ENCODE peak calls at places on chromosomes 12 and 14, in five cellular contexts. A is sigmoid colon, P is GM23338, W is tibial artery, V is pancreas. C is an unnamed sample.
A peak's percentile ranks its signal among the peaks of the same experiment; 100 is the strongest.

GRCh38 chr12:119746169-119746568 is 78.2 kb downstream of the PRKAB1 start:
- DNase-seq in V (no peak), W (no peak), P (no peak), A (no peak), C (no peak)

GRCh38 chr12:119547016-119547415 is 46.6 kb upstream of the TMEM233 start:
- DNase-seq in A (no peak), W (no peak), V (no peak), P (no peak), C (no peak)

GRCh38 chr14:49940805-49941421 is 48.0 kb downstream of the ARF6 start:
- DNase-seq in W (no peak), A (no peak), V (no peak), P (no peak), C (peak; percentile 31)

GRCh38 chr14:31510222-31510621 is 22.4 kb upstream of the GPR33 start:
- DNase-seq in W (no peak), A (no peak), V (no peak), P (peak; percentile 46), C (no peak)

GRCh38 chr12:85568395-85569103 is 267.7 kb downstream of the RASSF9 start:
- DNase-seq in P (no peak), A (no peak), W (no peak), V (no peak), C (no peak)

GRCh38 chr12:75665216-75665615 is 153.8 kb upstream of the KRR1 start:
- DNase-seq in V (no peak), W (no peak), P (no peak), A (no peak), C (no peak)

GRCh38 chr14:67515386-67516079 is 17.6 kb upstream of the PLEKHH1 start:
- DNase-seq in W (no peak), V (peak; percentile 74), A (no peak), P (peak; percentile 64), C (no peak)

GRCh38 chr14:38605193-38606114 is 349.6 kb upstream of the CLEC14A start:
- DNase-seq in W (no peak), V (no peak), P (peak; percentile 36), A (no peak), C (no peak)

GRCh38 chr14:71985538-71986234 is 53.5 kb downstream of the RGS6 start:
- DNase-seq in V (no peak), W (no peak), A (no peak), P (no peak), C (no peak)

GRCh38 chr14:39243831-39244230 is 10.1 kb downstream of the MIA2 start:
- DNase-seq in V (no peak), P (no peak), W (no peak), A (no peak), C (no peak)

GRCh38 chr12:88944403-88944802 is 364.1 kb upstream of the KITLG start:
- DNase-seq in P (no peak), W (no peak), V (no peak), A (no peak), C (no peak)

GRCh38 chr14:68806526-68807147 is 13.8 kb upstream of the ZFP36L1 start:
- DNase-seq in A (peak; percentile 72), W (peak; percentile 23), P (no peak), V (no peak), C (no peak)

GRCh38 chr12:18320976-18321375 is 59.7 kb downstream of the PIK3C2G start:
- DNase-seq in A (no peak), W (no peak), V (no peak), P (no peak), C (no peak)

GRCh38 chr14:21399311-21399870 is 15.6 kb upstream of the SUPT16H start:
- DNase-seq in V (no peak), A (no peak), P (no peak), W (no peak), C (no peak)
- H3K36me3 ChIP-seq in V (peaks cover 65% of the 10 kb centered on the region), A (peaks cover 63% of the 10 kb centered on the region), P (peaks cover 100% of the 10 kb centered on the region), W (peaks cover 100% of the 10 kb centered on the region), C (peaks cover 77% of the 10 kb centered on the region)

GRCh38 chr14:95092723-95093122 is 64.6 kb downstream of the DICER1 start:
- DNase-seq in P (no peak), A (no peak), V (no peak), W (no peak), C (no peak)
- H3K36me3 ChIP-seq in P (peaks cover 3% of the 10 kb centered on the region), A (peaks cover 8% of the 10 kb centered on the region), V (peaks cover 34% of the 10 kb centered on the region), W (peaks cover 72% of the 10 kb centered on the region), C (peaks cover 46% of the 10 kb centered on the region)

DNA sequence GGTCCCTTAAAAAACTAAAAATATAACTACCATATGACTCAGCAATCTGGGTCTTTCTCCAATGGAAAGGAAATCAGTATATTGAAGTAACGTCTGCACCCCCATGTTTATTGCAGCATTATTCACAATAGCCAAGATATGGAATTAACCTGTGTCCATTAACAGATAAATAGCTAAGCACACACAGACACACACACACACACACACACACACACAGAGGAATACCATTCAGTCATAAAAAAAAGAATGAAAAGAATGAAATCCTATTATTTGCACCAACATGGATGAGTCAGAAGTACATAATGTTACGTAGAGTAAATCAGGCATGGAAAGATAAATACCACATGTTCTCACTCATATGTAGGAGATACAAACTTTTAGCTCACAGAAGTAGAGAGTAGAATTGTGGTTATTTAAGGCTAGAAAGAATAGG is 4.6 kb downstream of the KLRK1 start:
- DNase-seq in P (no peak), W (no peak), V (no peak), A (no peak), C (no peak)
- H3K36me3 ChIP-seq in P (no peaks in the 10 kb centered on the region), W (no peaks in the 10 kb centered on the region), V (no peaks in the 10 kb centered on the region), A (no peaks in the 10 kb centered on the region), C (peaks cover 15% of the 10 kb centered on the region)

GRCh38 chr14:52089208-52089607 is 20.3 kb upstream of the NID2 start:
- DNase-seq in A (no peak), P (no peak), V (no peak), W (no peak), C (no peak)

GRCh38 chr14:52090936-52091335 is 22.1 kb upstream of the NID2 start:
- DNase-seq in W (no peak), P (no peak), V (no peak), A (no peak), C (no peak)

GRCh38 chr14:52081964-52082363 is 13.1 kb upstream of the NID2 start:
- DNase-seq in V (no peak), P (no peak), A (no peak), W (no peak), C (no peak)

GRCh38 chr14:52082903-52083302 is 14.0 kb upstream of the NID2 start:
- DNase-seq in P (no peak), A (no peak), W (no peak), V (no peak), C (no peak)

DNA sequence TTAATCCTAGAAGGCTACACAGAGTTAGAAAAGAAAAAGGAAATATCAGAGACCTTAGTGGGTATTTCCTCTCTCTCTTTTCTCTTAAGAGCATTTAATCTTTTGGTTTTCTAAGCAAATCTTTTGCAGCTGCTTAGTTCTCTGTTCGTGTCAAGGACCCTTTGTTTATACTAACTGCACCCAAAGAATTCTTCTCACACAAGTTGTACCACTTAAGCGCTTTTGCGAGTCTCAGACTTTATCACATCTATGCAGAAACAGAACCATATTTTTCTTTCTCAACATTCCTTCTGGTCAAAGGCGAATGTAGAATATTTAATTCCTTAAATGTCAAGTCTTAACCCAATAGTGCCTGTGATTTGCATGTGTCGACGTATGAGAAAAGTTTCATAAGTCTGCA is 17.9 kb upstream of the NID2 start:
- DNase-seq in A (no peak), P (no peak), V (no peak), W (no peak), C (no peak)
- H3K36me3 ChIP-seq in A (no peaks in the 10 kb centered on the region), P (no peaks in the 10 kb centered on the region), V (no peaks in the 10 kb centered on the region), W (no peaks in the 10 kb centered on the region), C (no peaks in the 10 kb centered on the region)

GRCh38 chr14:103732868-103733626 is 17.4 kb downstream of the ZFYVE21 start:
- DNase-seq in P (no peak), W (no peak), A (peak; percentile 12), V (peak; percentile 30), C (no peak)

GRCh38 chr14:103731916-103732867 is 16.6 kb downstream of the ZFYVE21 start:
- DNase-seq in V (no peak), A (no peak), W (no peak), P (no peak), C (peak; percentile 43)

GRCh38 chr14:103729496-103730448 is 14.2 kb downstream of the ZFYVE21 start:
- DNase-seq in W (no peak), V (no peak), P (no peak), A (no peak), C (no peak)

GRCh38 chr14:103730490-103731035 is 15.0 kb downstream of the ZFYVE21 start:
- DNase-seq in P (no peak), V (peak; percentile 77), A (no peak), W (no peak), C (no peak)

GRCh38 chr14:103731481-103731880 is 15.9 kb downstream of the ZFYVE21 start:
- DNase-seq in V (no peak), P (no peak), W (no peak), A (no peak), C (peak; percentile 33)
- H3K36me3 ChIP-seq in V (no peaks in the 10 kb centered on the region), P (no peaks in the 10 kb centered on the region), W (peaks cover 82% of the 10 kb centered on the region), A (peaks cover 25% of the 10 kb centered on the region), C (peaks cover 11% of the 10 kb centered on the region)

GRCh38 chr12:24557738-24558137 is 391.2 kb downstream of the BCAT1 start:
- DNase-seq in W (no peak), V (no peak), A (no peak), P (no peak), C (no peak)
- H3K36me3 ChIP-seq in W (no peaks in the 10 kb centered on the region), V (no peaks in the 10 kb centered on the region), A (no peaks in the 10 kb centered on the region), P (no peaks in the 10 kb centered on the region), C (no peaks in the 10 kb centered on the region)

GRCh38 chr12:24411948-24412347 is 462.5 kb upstream of the SOX5 start:
- DNase-seq in P (no peak), W (no peak), V (no peak), A (no peak), C (no peak)
- H3K36me3 ChIP-seq in P (no peaks in the 10 kb centered on the region), W (peaks cover 3% of the 10 kb centered on the region), V (no peaks in the 10 kb centered on the region), A (no peaks in the 10 kb centered on the region), C (no peaks in the 10 kb centered on the region)

GRCh38 chr12:95494888-95495287 is 20.9 kb downstream of the METAP2 start:
- DNase-seq in A (no peak), V (no peak), W (no peak), P (no peak), C (no peak)

GRCh38 chr12:95495433-95495832 is 21.5 kb downstream of the METAP2 start:
- DNase-seq in A (no peak), P (no peak), V (no peak), W (no peak), C (no peak)

GRCh38 chr12:95504140-95504539 is 30.2 kb downstream of the METAP2 start:
- DNase-seq in W (no peak), A (no peak), V (no peak), P (no peak), C (no peak)

GRCh38 chr12:95497031-95497430 is 23.1 kb downstream of the METAP2 start:
- DNase-seq in P (no peak), W (no peak), V (no peak), A (no peak), C (no peak)

DNA sequence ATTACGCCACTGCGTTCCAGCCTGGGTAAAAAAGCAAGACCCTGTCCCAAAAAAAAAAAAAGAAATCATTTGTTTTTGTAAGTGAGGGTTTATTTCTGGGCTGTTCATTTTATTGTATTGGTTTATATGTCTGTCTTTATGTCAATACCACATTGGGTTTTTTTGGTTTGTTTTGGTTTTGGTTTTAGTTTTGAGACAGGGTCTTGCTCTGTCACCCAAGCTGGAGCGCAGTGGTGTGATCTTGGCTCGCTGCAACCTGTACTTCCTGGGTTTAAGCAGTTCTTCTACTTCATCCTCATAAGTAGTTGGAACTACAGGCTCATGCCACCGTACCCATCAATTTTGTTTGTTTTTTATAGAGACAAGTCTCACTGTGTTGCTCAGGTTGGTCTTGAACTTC is 25.0 kb downstream of the METAP2 start:
- DNase-seq in W (no peak), P (no peak), A (no peak), V (no peak), C (no peak)
- H3K36me3 ChIP-seq in W (peaks cover 95% of the 10 kb centered on the region), P (peaks cover 52% of the 10 kb centered on the region), A (peaks cover 15% of the 10 kb centered on the region), V (peaks cover 19% of the 10 kb centered on the region), C (peaks cover 37% of the 10 kb centered on the region)